ENCODE peak calls at places on chromosomes 5 and 9, in seven cellular contexts. V, L, Y, S, T, N and R are unnamed samples.

GRCh38 chr5:113140837-113141661 is 164.5 kb downstream of the DCP2 start:
- DNase-seq in Y (no peak), T (no peak), S (peak; percentile 86), V (peak; percentile 45), L (no peak), N (no peak), R (no peak)

GRCh38 chr5:150175536-150175935 is 9.0 kb downstream of the CDX1 start:
- DNase-seq in Y (no peak), L (peak; percentile 77), N (no peak), T (peak; percentile 73), S (no peak), V (no peak), R (no peak)

GRCh38 chr9:95197692-95198271 is 119.7 kb downstream of the FANCC start:
- DNase-seq in T (no peak), S (peak; percentile 87), L (no peak), V (no peak), N (no peak), Y (peak; percentile 86), R (no peak)

GRCh38 chr5:59791131-59791485 is 102.4 kb downstream of the PDE4D start:
- DNase-seq in V (no peak), N (no peak), T (no peak), Y (no peak), L (no peak), S (no peak), R (no peak)

GRCh38 chr9:131419029-131419614 is 25.2 kb downstream of the PRRC2B start:
- DNase-seq in L (no peak), N (no peak), Y (no peak), V (no peak), S (no peak), T (no peak), R (no peak)

GRCh38 chr9:131758972-131759647 is 19.2 kb upstream of the RAPGEF1 start:
- DNase-seq in T (no peak), V (no peak), N (no peak), Y (no peak), S (no peak), L (no peak), R (no peak)

GRCh38 chr5:137320056-137321045 is 178.8 kb downstream of the SPOCK1 start:
- DNase-seq in N (no peak), V (no peak), T (peak; percentile 78), Y (no peak), S (peak; percentile 68), L (peak; percentile 43), R (no peak)

GRCh38 chr9:27086818-27087680 is 22.0 kb upstream of the TEK start:
- DNase-seq in S (peak; percentile 83), N (no peak), T (no peak), L (no peak), V (no peak), Y (no peak), R (no peak)

GRCh38 chr9:123225374-123225813 is 43.0 kb downstream of the STRBP start:
- DNase-seq in L (no peak), V (no peak), T (peak; percentile 91), Y (no peak), S (peak; percentile 63), N (no peak), R (no peak)

GRCh38 chr9:109466623-109467590 is 31.2 kb downstream of the PTPN3 start:
- DNase-seq in V (no peak), T (no peak), S (peak; percentile 30), Y (no peak), L (no peak), N (no peak), R (no peak)

GRCh38 chr9:91946196-91946595 is 3.8 kb downstream of the ROR2 start:
- DNase-seq in L (no peak), V (no peak), T (no peak), Y (no peak), N (no peak), S (no peak), R (no peak)

GRCh38 chr9:91943876-91944470 is 6.1 kb downstream of the ROR2 start:
- DNase-seq in L (no peak), T (no peak), N (no peak), Y (no peak), S (no peak), V (no peak), R (no peak)

GRCh38 chr9:91944711-91945110 is 5.3 kb downstream of the ROR2 start:
- DNase-seq in Y (no peak), L (no peak), T (no peak), V (no peak), S (no peak), N (no peak), R (no peak)

GRCh38 chr9:91946825-91947224 is 3.2 kb downstream of the ROR2 start:
- DNase-seq in V (no peak), L (no peak), N (no peak), T (no peak), Y (no peak), S (no peak), R (no peak)

GRCh38 chr9:91945277-91946074 is 4.6 kb downstream of the ROR2 start:
- DNase-seq in V (peak; percentile 37), S (peak; percentile 20), Y (no peak), T (no peak), L (peak; percentile 69), N (no peak), R (no peak)
- H3K4me3 ChIP-seq in V (no peak overlapping the region), S (no peak overlapping the region), Y (no peak overlapping the region), T (no peak overlapping the region), L (peak overlapping the region; percentile 23), N (no peak overlapping the region), R (no peak overlapping the region)

DNA sequence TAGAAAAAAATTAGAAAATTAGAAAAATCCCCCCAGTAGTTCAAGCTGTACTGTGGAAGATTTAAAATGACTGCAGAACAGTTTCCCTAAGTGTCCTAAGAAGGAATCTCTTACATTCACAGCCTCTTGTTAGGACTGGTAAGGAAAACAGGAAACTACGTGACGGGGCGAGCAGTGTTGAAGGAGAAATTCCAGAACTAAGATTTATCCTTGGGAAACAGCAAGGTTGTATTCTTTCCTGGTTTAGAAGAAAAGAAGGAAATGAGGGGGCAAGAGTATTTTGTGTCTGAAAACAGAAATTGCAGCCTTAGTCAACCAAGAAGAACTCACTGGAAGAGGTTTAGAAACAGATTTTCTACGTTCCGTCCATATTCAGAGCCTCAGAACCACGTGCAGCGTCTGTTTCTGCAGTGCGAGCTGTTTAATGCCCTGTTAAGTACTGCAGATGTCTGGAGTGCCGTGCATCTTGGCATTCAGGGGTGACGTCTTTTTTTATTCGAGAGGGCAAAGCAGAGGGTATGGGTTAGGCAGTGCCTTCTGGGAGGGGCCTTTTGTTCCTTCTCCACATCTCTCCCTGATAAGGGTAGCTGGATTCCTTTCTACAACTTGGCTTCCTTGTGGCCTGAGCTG is 75.2 kb downstream of the GOLPH3 start:
- DNase-seq in L (no peak), Y (no peak), S (no peak), V (no peak), N (no peak), T (no peak), R (no peak)
- H3K4me3 ChIP-seq in L (no peak overlapping the region), Y (no peak overlapping the region), S (no peak overlapping the region), V (no peak overlapping the region), N (no peak overlapping the region), T (no peak overlapping the region), R (no peak overlapping the region)

GRCh38 chr5:64707191-64707590 is 16.9 kb downstream of the SHISAL2B start:
- DNase-seq in L (no peak), V (no peak), T (no peak), Y (no peak), N (no peak), S (no peak), R (no peak)
- H3K4me3 ChIP-seq in L (no peak overlapping the region), V (no peak overlapping the region), T (no peak overlapping the region), Y (no peak overlapping the region), N (no peak overlapping the region), S (no peak overlapping the region), R (no peak overlapping the region)

GRCh38 chr9:129394920-129395279 is 216.8 kb upstream of the IER5L start:
- DNase-seq in T (no peak), N (no peak), L (no peak), V (no peak), S (no peak), Y (peak; percentile 47), R (no peak)
- H3K4me3 ChIP-seq in T (no peak overlapping the region), N (no peak overlapping the region), L (no peak overlapping the region), V (no peak overlapping the region), S (no peak overlapping the region), Y (no peak overlapping the region), R (no peak overlapping the region)

GRCh38 chr5:173316463-173317020 is 11.7 kb downstream of the STC2 start:
- DNase-seq in V (no peak), T (no peak), S (no peak), Y (no peak), L (no peak), N (no peak), R (no peak)

GRCh38 chr5:173317091-173317685 is 11.0 kb downstream of the STC2 start:
- DNase-seq in T (no peak), V (no peak), N (no peak), Y (no peak), S (no peak), L (peak; percentile 22), R (peak; percentile 62)

GRCh38 chr5:173314166-173314952 is 13.9 kb downstream of the STC2 start:
- DNase-seq in L (no peak), S (no peak), V (no peak), N (no peak), Y (no peak), T (no peak), R (peak; percentile 25)

GRCh38 chr5:173317852-173318251 is 10.4 kb downstream of the STC2 start:
- DNase-seq in T (no peak), Y (no peak), V (no peak), L (no peak), S (no peak), N (no peak), R (peak; percentile 59)

DNA sequence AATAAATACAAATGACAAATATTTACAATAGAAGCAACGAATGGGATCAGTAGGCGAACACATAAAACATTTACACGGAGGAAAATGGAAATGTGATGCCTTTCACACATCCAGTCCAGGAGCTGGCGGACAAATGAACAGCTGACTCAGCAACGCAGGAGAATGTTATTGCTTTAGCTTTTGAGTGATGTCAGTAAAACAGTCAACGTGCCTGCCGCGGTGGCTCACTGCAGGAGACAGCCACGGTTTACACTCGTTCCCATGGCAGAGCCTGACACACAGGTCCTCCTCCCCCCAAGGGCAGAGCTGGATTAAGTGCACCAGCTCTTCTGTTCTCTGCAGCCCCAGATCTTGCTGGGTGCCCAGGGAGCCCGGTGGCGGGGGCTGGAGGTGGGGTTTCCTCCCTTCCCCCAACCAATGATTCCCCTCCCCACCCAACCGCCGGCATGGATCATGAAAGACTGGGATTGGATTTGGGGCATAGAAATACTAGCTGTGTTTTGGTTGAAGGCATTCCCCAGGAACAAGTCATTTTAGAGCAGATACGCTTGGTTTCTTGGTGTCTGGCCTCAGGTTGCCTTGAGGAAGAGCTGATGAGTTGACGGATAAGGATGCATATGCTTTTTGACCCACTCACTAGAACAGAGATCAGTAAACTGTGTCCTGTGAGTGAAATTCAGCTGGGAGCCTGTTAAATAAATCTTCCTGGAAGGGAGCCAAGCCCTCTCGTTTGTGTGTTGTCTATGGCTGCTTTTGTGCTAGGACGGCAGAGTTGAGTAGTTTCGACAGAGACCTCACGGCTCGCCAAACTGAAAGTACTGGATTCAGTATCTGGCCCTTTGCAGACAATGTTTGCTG is 12.5 kb downstream of the STC2 start:
- DNase-seq in T (no peak), N (no peak), Y (peak; percentile 85), L (no peak), V (peak; percentile 66), S (peak; percentile 73), R (peak; percentile 46)
- H3K4me3 ChIP-seq in T (no peak overlapping the region), N (no peak overlapping the region), Y (peak overlapping the region; percentile 2), L (no peak overlapping the region), V (no peak overlapping the region), S (peak overlapping the region; percentile 22), R (no peak overlapping the region)